ENCODE peak calls at places on chromosomes 13 and 19, in ten cellular contexts. I, T, G, J, C, P, K, Y, S and F are unnamed samples.
A peak's percentile ranks its signal among the peaks of the same experiment; 100 is the strongest.

GRCh38 chr19:1350861-1351260 is 32.8 kb upstream of the NDUFS7 start:
- DNase-seq in K (no peak), G (no peak), S (no peak), Y (no peak), P (no peak), J (no peak), T (no peak), C (no peak), I (no peak), F (no peak)

GRCh38 chr13:109180905-109181425 is 551.6 kb downstream of the MYO16 start:
- DNase-seq in J (no peak), T (no peak), I (no peak), S (no peak), C (no peak), G (peak; percentile 16), Y (no peak), K (no peak), P (no peak), F (no peak)

GRCh38 chr13:112145221-112146072 is 78.5 kb downstream of the SOX1 start:
- DNase-seq in I (no peak), T (no peak), S (no peak), J (no peak), C (no peak), Y (no peak), K (no peak), P (no peak), G (no peak), F (no peak)

GRCh38 chr13:36323408-36323807 is 22.8 kb downstream of the SPART start:
- DNase-seq in S (no peak), P (no peak), J (no peak), C (no peak), I (no peak), Y (no peak), K (no peak), G (no peak), T (no peak), F (no peak)

GRCh38 chr19:15248648-15249559 is 16.7 kb upstream of the EPHX3 start:
- DNase-seq in C (peak; percentile 56), P (peak; percentile 92), G (no peak), I (peak; percentile 63), S (no peak), J (peak; percentile 87), T (no peak), Y (peak; percentile 89), K (peak; percentile 74), F (no peak)

GRCh38 chr19:38661996-38662395 is 14.5 kb downstream of the ACTN4 start:
- DNase-seq in J (no peak), C (no peak), G (no peak), I (peak; percentile 74), P (no peak), Y (no peak), K (no peak), T (no peak), S (no peak), F (no peak)

GRCh38 chr19:28956971-28957370 is 256.0 kb downstream of the UQCRFS1 start:
- DNase-seq in C (no peak), I (no peak), S (no peak), P (no peak), Y (no peak), G (no peak), J (no peak), K (no peak), T (no peak), F (no peak)

GRCh38 chr19:38842439-38843174 is 7.2 kb downstream of the HNRNPL start:
- DNase-seq in I (no peak), G (no peak), T (peak; percentile 80), K (no peak), P (no peak), Y (peak; percentile 72), S (peak; percentile 43), C (no peak), J (no peak), F (no peak)

GRCh38 chr13:75871059-75871458 is 234.9 kb downstream of the LMO7 start:
- DNase-seq in J (no peak), S (no peak), C (no peak), I (no peak), G (no peak), Y (no peak), P (no peak), T (no peak), K (no peak), F (peak; percentile 12)

GRCh38 chr13:32838985-32839384 is 177.2 kb upstream of the KL start:
- DNase-seq in G (no peak), T (no peak), Y (no peak), I (no peak), S (no peak), K (no peak), J (no peak), C (no peak), P (no peak), F (peak; percentile 92)

GRCh38 chr19:3671680-3672574 is 28.3 kb downstream of the PIP5K1C start:
- DNase-seq in I (no peak), Y (no peak), S (peak; percentile 18), P (no peak), C (no peak), K (no peak), T (no peak), J (no peak), G (no peak), F (no peak)

GRCh38 chr13:64263285-64263684 is 2847.6 kb upstream of the PCDH20 start:
- DNase-seq in K (no peak), I (no peak), C (no peak), J (no peak), P (no peak), S (no peak), Y (no peak), G (no peak), T (no peak), F (no peak)

GRCh38 chr13:98775844-98776598 is 23.5 kb upstream of the SLC15A1 start:
- DNase-seq in G (no peak), P (no peak), K (peak; percentile 3), I (no peak), J (no peak), Y (peak; percentile 63), T (no peak), C (no peak), S (no peak), F (no peak)